ENCODE peak calls at places on chromosomes 11 and 22, in nine cellular contexts. P is SK-N-SH; T is A549; G is aorta; Y is left lung; D is cardiac muscle cell; X is breast epithelium; L is CD8-positive, alpha-beta memory T cell; A is gastrocnemius medialis. O is an unnamed sample. For H3K9me3, the result is how much of the 10 kb centered on the place peaks cover.

GRCh38 chr11:45554230-45554967 is 111.0 kb downstream of the CHST1 start:
- DNase-seq in P (no peak), T (no peak), G (no peak), Y (no peak), D (no peak), X (no peak), L (no peak), A (peak), O (no peak)

GRCh38 chr11:76788661-76789442 is 5.7 kb downstream of the TSKU start:
- DNase-seq in P (no peak), T (no peak), G (no peak), Y (peak), D (no peak), X (peak), L (no peak), A (peak), O (peak)

GRCh38 chr22:31488988-31489617 is 539 bp downstream of the EIF4ENIF1 start:
- DNase-seq in P (peak), T (no peak), G (peak), Y (peak), D (peak), X (no peak), L (peak), A (peak), O (no peak)

GRCh38 chr11:62604460-62605130 is 2.9 kb upstream of the MTA2 start:
- DNase-seq in P (no peak), T (no peak), G (no peak), Y (no peak), D (peak), X (no peak), L (no peak), A (no peak), O (no peak)

GRCh38 chr11:120601566-120601965 is 90.0 kb downstream of the GRIK4 start:
- DNase-seq in P (no peak), T (no peak), G (no peak), Y (no peak), D (no peak), X (no peak), L (no peak), A (no peak), O (no peak)

GRCh38 chr22:48581206-48581766 is 1246.4 kb downstream of the BRD1 start:
- DNase-seq in P (no peak), T (no peak), G (peak), Y (no peak), D (no peak), X (no peak), L (no peak), A (no peak), O (no peak)

GRCh38 chr11:5038336-5038735 is 8.0 kb upstream of the OR52J3 start:
- DNase-seq in P (no peak), T (no peak), G (no peak), Y (no peak), D (no peak), X (no peak), L (no peak), A (no peak), O (no peak)

GRCh38 chr11:74015919-74016684 is 7.2 kb upstream of the UCP3 start:
- DNase-seq in P (no peak), T (no peak), G (no peak), Y (no peak), D (no peak), X (no peak), L (no peak), A (no peak), O (no peak)

GRCh38 chr11:45142241-45142885 is 4.1 kb upstream of the PRDM11 start:
- DNase-seq in P (no peak), T (no peak), G (no peak), Y (no peak), D (no peak), X (no peak), L (no peak), A (no peak), O (no peak)

GRCh38 chr22:35023692-35024363 is 42.1 kb upstream of the ISX start:
- DNase-seq in P (peak), T (peak), G (peak), Y (peak), D (peak), X (peak), L (peak), A (no peak), O (no peak)

GRCh38 chr11:124812876-124813275 is 12.7 kb upstream of the MSANTD2 start:
- DNase-seq in P (no peak), T (no peak), G (no peak), Y (no peak), D (no peak), X (no peak), L (no peak), A (no peak), O (no peak)

GRCh38 chr11:61019818-61020405 is 48.4 kb downstream of the CD6 start:
- DNase-seq in P (no peak), T (no peak), G (no peak), Y (no peak), D (no peak), X (no peak), L (no peak), A (no peak), O (peak)

GRCh38 chr22:50612715-50613221 is 12.2 kb downstream of the MAPK8IP2 start:
- DNase-seq in P (peak), T (no peak), G (no peak), Y (no peak), D (no peak), X (no peak), L (no peak), A (no peak), O (no peak)

GRCh38 chr11:114309517-114309916 is 13.3 kb downstream of the NNMT start:
- DNase-seq in P (no peak), T (no peak), G (no peak), Y (no peak), D (no peak), X (no peak), L (no peak), A (no peak), O (no peak)

GRCh38 chr22:35437038-35437437 is 37.1 kb downstream of the MCM5 start:
- DNase-seq in P (peak), T (peak), G (no peak), Y (no peak), D (no peak), X (no peak), L (no peak), A (no peak), O (no peak)

GRCh38 chr11:118635642-118636041 is 28.2 kb downstream of the PHLDB1 start:
- DNase-seq in P (no peak), T (no peak), G (no peak), Y (no peak), D (no peak), X (no peak), L (no peak), A (no peak), O (no peak)

GRCh38 chr11:75498556-75499255 is 27.0 kb downstream of the GDPD5 start:
- DNase-seq in P (no peak), T (no peak), G (no peak), Y (no peak), D (no peak), X (no peak), L (no peak), A (no peak), O (no peak)

GRCh38 chr11:47606731-47607130 is 12.5 kb upstream of the C1QTNF4 start:
- DNase-seq in P (no peak), T (no peak), G (no peak), Y (no peak), D (peak), X (no peak), L (no peak), A (no peak), O (no peak)

GRCh38 chr11:720017-720641 is 14.1 kb downstream of the EPS8L2 start:
- DNase-seq in P (peak), T (no peak), G (no peak), Y (no peak), D (no peak), X (no peak), L (no peak), A (no peak), O (no peak)

GRCh38 chr11:93329936-93330445 is 551 bp upstream of the DEUP1 start:
- DNase-seq in P (peak), T (peak), G (no peak), Y (no peak), D (peak), X (no peak), L (no peak), A (no peak), O (no peak)

GRCh38 chr11:98589975-98590374 is 430.8 kb upstream of the CNTN5 start:
- DNase-seq in P (no peak), T (no peak), G (no peak), Y (no peak), D (no peak), X (no peak), L (no peak), A (no peak), O (no peak)

GRCh38 chr22:19576460-19577421 is 52.5 kb upstream of the CLDN5 start:
- DNase-seq in P (peak), T (no peak), G (no peak), Y (no peak), D (no peak), X (no peak), L (no peak), A (no peak), O (no peak)

GRCh38 chr22:47606426-47606825 is 844.0 kb downstream of the TBC1D22A start:
- DNase-seq in P (no peak), T (no peak), G (no peak), Y (no peak), D (no peak), X (no peak), L (no peak), A (no peak), O (no peak)

GRCh38 chr11:16293204-16293681 is 63.1 kb downstream of the SOX6 start:
- DNase-seq in P (no peak), T (no peak), G (no peak), Y (no peak), D (peak), X (no peak), L (no peak), A (no peak), O (no peak)

GRCh38 chr22:10781571-10782403 is 4746.2 kb upstream of the OR11H1 start:
- DNase-seq in P (no peak), T (no peak), G (no peak), Y (no peak), D (no peak), X (no peak), L (no peak), A (no peak), O (no peak)
- H3K9me3 ChIP-seq in P (under half), T (under half), G (under half), Y (under half), D (under half), X (under half), L (under half), A (under half), O (under half)

GRCh38 chr11:128391809-128392208 is 195.5 kb downstream of the ETS1 start:
- DNase-seq in P (peak), T (no peak), G (no peak), Y (no peak), D (peak), X (no peak), L (no peak), A (no peak), O (no peak)

GRCh38 chr11:128388182-128388815 is 199.1 kb downstream of the ETS1 start:
- DNase-seq in P (no peak), T (no peak), G (no peak), Y (no peak), D (no peak), X (no peak), L (no peak), A (no peak), O (no peak)

GRCh38 chr11:128392259-128392658 is 195.1 kb downstream of the ETS1 start:
- DNase-seq in P (no peak), T (no peak), G (no peak), Y (no peak), D (peak), X (no peak), L (no peak), A (no peak), O (no peak)

GRCh38 chr11:128390246-128390645 is 197.1 kb downstream of the ETS1 start:
- DNase-seq in P (no peak), T (no peak), G (no peak), Y (no peak), D (no peak), X (no peak), L (no peak), A (no peak), O (no peak)

DNA sequence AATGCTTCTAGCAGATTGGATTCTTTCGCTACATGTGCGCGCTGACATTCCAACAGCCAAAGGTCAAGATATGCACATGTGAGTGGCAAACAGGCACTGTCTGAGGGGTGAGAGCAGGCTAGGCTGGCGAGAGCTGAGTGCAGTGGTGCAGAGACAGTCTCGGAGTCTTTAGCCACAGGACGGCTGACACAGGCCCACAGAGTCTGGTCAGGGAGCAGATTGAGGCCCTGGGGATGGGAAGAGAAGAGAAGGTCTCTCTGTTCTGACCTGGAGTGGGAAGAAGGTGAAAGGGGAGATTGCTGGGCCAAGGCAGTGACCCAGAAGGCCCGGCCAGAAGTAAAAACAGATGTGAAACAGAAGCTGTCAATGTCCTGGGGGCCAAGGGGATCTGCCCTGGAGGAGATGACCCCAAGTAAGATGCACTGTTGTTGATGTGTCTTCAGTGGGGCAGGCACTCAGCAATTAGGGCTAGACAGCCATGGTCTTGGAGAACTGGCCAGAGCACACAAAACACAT is 197.8 kb downstream of the ETS1 start:
- DNase-seq in P (no peak), T (no peak), G (no peak), Y (no peak), D (peak), X (no peak), L (no peak), A (no peak), O (no peak)
- H3K4me3 ChIP-seq in P (no peak), T (no peak), G (no peak), Y (no peak), D (no peak), X (no peak), L (no peak), A (no peak), O (no peak)

DNA sequence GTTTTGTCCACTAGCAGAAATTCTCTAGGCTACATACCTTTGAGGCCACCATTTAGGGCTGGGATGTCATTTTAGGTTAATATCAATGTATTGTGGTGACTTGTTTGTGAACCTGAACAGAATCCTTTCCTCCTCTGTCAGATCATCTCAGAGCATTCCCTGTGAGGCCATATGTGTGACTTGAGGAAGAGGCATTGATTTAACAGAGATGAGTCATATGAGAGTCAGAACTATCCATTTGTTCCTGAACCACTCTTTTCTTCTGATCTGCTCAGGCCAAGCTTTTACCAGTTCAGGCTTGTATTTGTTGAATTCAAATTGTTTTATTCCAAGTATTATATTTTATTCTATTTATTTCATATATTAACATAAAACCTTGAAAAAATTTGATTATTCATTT is 6.9 kb upstream of the OR4C6 start:
- DNase-seq in P (no peak), T (no peak), G (no peak), Y (no peak), D (no peak), X (no peak), L (no peak), A (no peak), O (no peak)
- H3K9me3 ChIP-seq in P (under half), T (under half), G (under half), Y (under half), D (under half), X (under half), L (under half), A (under half), O (under half)

DNA sequence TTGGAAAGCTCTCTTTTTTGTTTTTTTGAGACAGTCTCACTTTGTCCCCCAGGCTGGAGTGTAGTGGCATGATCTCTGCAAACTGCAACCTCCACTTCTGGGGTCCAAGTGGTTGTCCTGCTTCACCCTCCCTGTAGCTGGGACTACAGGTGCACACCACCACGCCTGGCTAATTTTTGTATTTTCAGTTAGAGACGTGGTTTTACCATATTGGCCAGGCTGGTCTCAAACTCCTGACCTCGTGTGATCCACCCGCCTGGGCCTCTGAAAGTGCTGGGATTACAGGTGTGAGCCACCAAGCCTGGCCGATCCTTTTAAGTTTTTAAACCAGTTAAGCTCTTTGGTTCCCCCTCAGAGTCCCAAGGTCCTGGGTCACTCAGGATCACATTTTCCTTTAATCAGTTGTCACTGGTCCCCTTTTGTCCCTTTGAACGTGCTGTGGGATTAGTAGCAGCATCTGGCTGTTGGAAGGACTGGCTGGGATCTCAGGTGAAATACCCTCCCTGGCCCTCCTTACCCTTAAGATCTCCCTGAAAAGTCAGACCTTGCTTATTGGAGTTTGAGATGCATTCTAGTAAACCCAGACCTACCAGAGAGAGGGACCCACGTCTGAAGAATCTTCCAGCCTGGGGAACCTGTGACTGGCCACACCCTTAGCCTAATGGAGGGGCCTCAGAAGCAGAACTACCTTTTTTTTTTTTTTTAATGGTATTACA is 8.1 kb downstream of the MALAT1 start:
- DNase-seq in P (no peak), T (no peak), G (peak), Y (no peak), D (peak), X (peak), L (no peak), A (no peak), O (peak)
- H3K4me3 ChIP-seq in P (peak), T (peak), G (no peak), Y (no peak), D (no peak), X (peak), L (peak), A (peak), O (no peak)

DNA sequence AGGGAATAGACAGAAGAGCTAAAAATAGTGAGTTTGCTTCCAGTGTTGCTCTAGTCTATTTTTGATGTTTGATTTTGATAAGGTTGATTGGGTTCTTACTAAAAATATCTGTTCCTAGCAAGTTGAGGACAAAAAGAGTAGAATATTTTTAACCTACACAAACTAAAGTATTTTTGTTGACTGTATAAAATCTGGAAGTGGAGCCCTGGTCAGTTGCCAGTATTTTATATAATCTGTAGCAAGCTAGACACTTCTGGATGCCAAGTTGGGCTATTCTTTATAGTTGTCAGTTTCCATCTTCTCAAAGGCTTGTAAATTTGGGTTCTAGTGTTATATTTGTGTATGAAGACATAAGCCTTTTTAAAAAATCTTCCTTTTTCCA is 56.6 kb downstream of the HSD17B12 start:
- DNase-seq in P (no peak), T (no peak), G (no peak), Y (no peak), D (no peak), X (no peak), L (no peak), A (no peak), O (no peak)
- H3K9me3 ChIP-seq in P (under half), T (under half), G (under half), Y (under half), D (under half), X (under half), L (under half), A (under half), O (under half)

O was measured in RWPE2.